ENCODE peak calls at places on chromosome 12, in seven cellular contexts. G is myocyte; Z is fibroblast of pulmonary artery; X is stimulated activated CD8-positive, alpha-beta memory T cell treated with anti-CD3 and anti-CD28 coated beads, Interleukin-7, amount 100 ng/mL, for 4 hours; V is EL; D is NCI-H774; B is OCI-M1. H is an unnamed sample.

GRCh38 chr12:43551271-43551970 is 582 bp downstream of the ADAMTS20 start:
- DNase-seq in D (no peak), Z (no peak), V (no peak), B (no peak), G (peak), X (no peak), H (no peak)

GRCh38 chr12:130952106-130952505 is 1.6 kb upstream of the ADGRD1 start:
- DNase-seq in G (no peak), B (no peak), V (peak), X (no peak), Z (no peak), D (no peak), H (no peak)

GRCh38 chr12:108605000-108605689 is 7.3 kb upstream of the TMEM119 start:
- DNase-seq in B (no peak), D (no peak), X (no peak), V (peak), G (no peak), Z (no peak), H (no peak)

GRCh38 chr12:121253638-121254335 is 42.7 kb downstream of the CAMKK2 start:
- DNase-seq in Z (no peak), G (no peak), V (no peak), B (no peak), D (no peak), X (no peak), H (no peak)

GRCh38 chr12:57210461-57210860 is 6.1 kb upstream of the NXPH4 start:
- DNase-seq in B (no peak), X (no peak), V (no peak), Z (no peak), G (no peak), D (no peak), H (no peak)

GRCh38 chr12:112978163-112979081 is at the start of gene OAS2:
- DNase-seq in X (peak), V (peak), D (no peak), Z (peak), B (peak), G (peak), H (no peak)

GRCh38 chr12:966715-967114 is 17.2 kb upstream of the RAD52 start:
- DNase-seq in B (no peak), X (no peak), Z (no peak), D (no peak), G (no peak), V (no peak), H (no peak)

GRCh38 chr12:119375619-119376018 is 41.1 kb downstream of the CCDC60 start:
- DNase-seq in X (no peak), Z (no peak), B (no peak), G (no peak), D (no peak), V (no peak), H (no peak)

GRCh38 chr12:11134300-11134699 is at the start of gene TAS2R30:
- DNase-seq in G (no peak), Z (no peak), V (no peak), B (no peak), D (no peak), X (no peak), H (no peak)

GRCh38 chr12:62841841-62842240 is 93.1 kb downstream of the PPM1H start:
- DNase-seq in B (peak), X (no peak), V (no peak), D (no peak), Z (no peak), G (no peak), H (no peak)

GRCh38 chr12:30973830-30974229 is 47.3 kb downstream of the TSPAN11 start:
- DNase-seq in Z (no peak), V (no peak), G (no peak), B (no peak), X (no peak), D (no peak), H (no peak)

GRCh38 chr12:3117628-3118027 is 40.4 kb downstream of the TSPAN9 start:
- DNase-seq in V (peak), X (no peak), B (no peak), Z (peak), G (peak), D (no peak), H (no peak)

GRCh38 chr12:119343130-119343529 is 8.6 kb downstream of the CCDC60 start:
- DNase-seq in G (no peak), V (no peak), X (no peak), Z (no peak), D (no peak), B (no peak), H (no peak)

GRCh38 chr12:110354172-110354780 is 49.2 kb downstream of the ANAPC7 start:
- DNase-seq in Z (peak), B (peak), X (no peak), D (no peak), G (no peak), V (no peak), H (no peak)

GRCh38 chr12:50562485-50563433 is 58.0 kb downstream of the DIP2B start:
- DNase-seq in B (peak), X (no peak), V (no peak), G (no peak), Z (no peak), D (no peak), H (no peak)

GRCh38 chr12:69239922-69240624 is 704 bp downstream of the CPSF6 start:
- DNase-seq in X (peak), D (peak), G (peak), Z (peak), B (peak), V (peak), H (peak)

GRCh38 chr12:34198924-34199323 is 176.6 kb downstream of the ALG10 start:
- DNase-seq in D (no peak), G (no peak), X (no peak), V (no peak), Z (no peak), B (no peak), H (no peak)

GRCh38 chr12:84727964-84728363 is 184.6 kb downstream of the SLC6A15 start:
- DNase-seq in X (no peak), B (peak), G (peak), Z (no peak), D (no peak), V (peak), H (peak)

GRCh38 chr12:67068204-67068731 is 200.9 kb upstream of the CAND1 start:
- DNase-seq in Z (no peak), B (no peak), D (no peak), X (no peak), V (peak), G (no peak), H (no peak)

GRCh38 chr12:14618990-14619389 is 51.3 kb upstream of the PLBD1 start:
- DNase-seq in D (no peak), Z (peak), V (peak), X (no peak), B (peak), G (peak), H (no peak)

GRCh38 chr12:40107803-40108620 is 2.1 kb upstream of the SLC2A13 start:
- DNase-seq in V (no peak), Z (no peak), B (no peak), D (no peak), X (no peak), G (no peak), H (no peak)